ENCODE peak calls at places on chromosomes 7 and 10, in six cellular contexts. B is PC-3, E is GM23338, C is neuronal stem cell, G is neural progenitor cell, A is HCT116. P is an unnamed sample.

GRCh38 chr7:8389898-8390642 is 43.3 kb upstream of the NXPH1 start:
- DNase-seq in C (peak; percentile 31), E (peak; percentile 93), B (no peak), G (peak; percentile 88), A (peak; percentile 53), P (peak; percentile 10)

GRCh38 chr10:33314788-33315561 is 19.5 kb downstream of the NRP1 start:
- DNase-seq in E (no peak), C (no peak), G (no peak), A (no peak), B (peak; percentile 92), P (no peak)

GRCh38 chr10:44289125-44289524 is 95.8 kb downstream of the CXCL12 start:
- DNase-seq in A (no peak), C (no peak), B (no peak), E (no peak), G (no peak), P (no peak)

GRCh38 chr10:80444646-80445319 is 9.3 kb upstream of the TSPAN14 start:
- DNase-seq in E (peak; percentile 77), G (peak; percentile 75), A (no peak), B (no peak), C (peak; percentile 70), P (peak; percentile 80)

GRCh38 chr10:86693721-86694369 is 25.5 kb downstream of the LDB3 start:
- DNase-seq in B (peak; percentile 35), E (peak; percentile 87), G (peak; percentile 72), A (no peak), C (no peak), P (peak; percentile 81)

GRCh38 chr10:112295853-112296830 is 12.9 kb downstream of the TECTB start:
- DNase-seq in B (no peak), C (no peak), E (no peak), A (no peak), G (no peak), P (peak; percentile 71)

GRCh38 chr7:158957507-158957900 is 101.1 kb downstream of the DYNC2I1 start:
- DNase-seq in G (no peak), A (no peak), E (no peak), C (no peak), B (peak; percentile 6), P (no peak)

GRCh38 chr10:86377797-86378146 is 11.2 kb upstream of the GRID1 start:
- DNase-seq in E (peak; percentile 33), A (no peak), C (no peak), G (no peak), B (no peak), P (no peak)

GRCh38 chr10:20971901-20972300 is 74.8 kb upstream of the NEBL start:
- DNase-seq in G (no peak), A (no peak), B (no peak), E (no peak), C (no peak), P (no peak)

GRCh38 chr10:23217471-23217870 is 25.4 kb downstream of the PTF1A start:
- DNase-seq in G (no peak), B (no peak), C (no peak), A (no peak), E (no peak), P (no peak)

GRCh38 chr7:7185382-7185989 is 3.1 kb downstream of the C1GALT1 start:
- DNase-seq in A (no peak), B (no peak), G (no peak), C (no peak), E (no peak), P (no peak)

GRCh38 chr7:139423091-139423490 is 60.4 kb downstream of the KLRG2 start:
- DNase-seq in B (no peak), C (no peak), G (no peak), A (no peak), E (no peak), P (no peak)

GRCh38 chr10:117175901-117176534 is 21.3 kb upstream of the KCNK18 start:
- DNase-seq in A (peak; percentile 75), G (peak; percentile 81), B (peak; percentile 76), C (peak; percentile 75), E (peak; percentile 88), P (peak; percentile 85)

GRCh38 chr10:96306516-96306915 is 2.3 kb downstream of the DNTT start:
- DNase-seq in E (no peak), A (no peak), B (no peak), C (no peak), G (no peak), P (no peak)

GRCh38 chr7:36923831-36924555 is 199.7 kb upstream of the AOAH start:
- DNase-seq in E (no peak), B (no peak), C (no peak), A (no peak), G (no peak), P (no peak)

DNA sequence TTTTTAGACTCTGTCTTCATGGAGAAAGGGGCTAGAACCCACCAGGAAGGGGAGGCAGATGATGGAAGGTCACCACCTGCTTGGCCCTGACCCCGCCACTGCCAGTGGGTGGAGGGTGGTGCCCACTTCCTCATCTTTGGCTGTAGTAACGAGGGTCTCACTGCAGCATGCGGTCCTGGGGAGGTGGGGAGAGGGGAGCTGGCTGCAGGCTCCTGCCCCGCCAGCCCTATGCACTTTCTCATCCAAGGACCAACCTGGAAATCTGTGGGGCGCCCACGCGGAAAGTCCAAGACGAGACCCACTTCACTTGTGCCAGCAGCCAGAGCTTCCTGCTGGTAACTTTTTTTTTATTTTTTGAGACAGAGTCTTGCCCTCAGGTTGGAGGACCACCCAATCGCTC is 101.0 kb downstream of the CUX1 start:
- DNase-seq in E (no peak), G (no peak), C (no peak), B (no peak), A (no peak), P (no peak)
- H3K27ac ChIP-seq in E (no peak overlapping the region), G (no peak overlapping the region), C (no peak overlapping the region), B (no peak overlapping the region), A (no peak overlapping the region), P (no peak overlapping the region)

DNA sequence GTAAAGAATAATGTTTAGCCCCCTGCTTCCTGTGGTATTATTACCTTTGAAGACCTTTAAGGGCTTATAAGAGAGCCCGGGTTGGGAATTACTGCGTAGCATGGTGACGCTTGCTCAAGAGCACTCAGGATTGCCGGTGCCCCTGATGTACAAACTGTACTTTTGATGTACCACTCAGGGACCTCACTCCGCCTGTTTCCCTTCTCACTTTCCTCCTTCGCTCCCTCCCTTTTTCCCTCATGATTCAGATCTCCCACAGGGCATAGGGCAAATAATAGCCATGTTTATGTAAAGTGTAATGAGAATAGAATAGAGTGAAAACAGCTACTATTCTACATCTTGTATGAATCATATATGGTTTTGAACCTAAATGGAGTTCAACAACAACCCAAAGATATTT is 77.8 kb upstream of the PDCD4 start:
- DNase-seq in E (no peak), B (no peak), G (no peak), A (no peak), C (no peak), P (no peak)
- H2AFZ ChIP-seq in E (peak overlapping the region; percentile 72), B (no peak overlapping the region), G (no peak overlapping the region), A (no peak overlapping the region), C (no peak overlapping the region), P (no peak overlapping the region)

GRCh38 chr7:4670791-4671190 is 11.3 kb upstream of the FOXK1 start:
- DNase-seq in E (no peak), G (no peak), B (no peak), C (no peak), A (no peak), P (no peak)

GRCh38 chr7:4665661-4666060 is 16.4 kb upstream of the FOXK1 start:
- DNase-seq in E (no peak), G (no peak), B (peak; percentile 28), A (no peak), C (no peak), P (peak; percentile 88)

GRCh38 chr7:4663239-4663638 is 18.9 kb upstream of the FOXK1 start:
- DNase-seq in G (no peak), E (no peak), C (no peak), A (no peak), B (no peak), P (no peak)

GRCh38 chr7:4668510-4668847 is 13.6 kb upstream of the FOXK1 start:
- DNase-seq in G (no peak), E (no peak), A (no peak), B (no peak), C (no peak), P (no peak)

GRCh38 chr7:4667776-4668509 is 14.2 kb upstream of the FOXK1 start:
- DNase-seq in A (no peak), G (no peak), E (peak; percentile 3), C (no peak), B (no peak), P (peak; percentile 53)
- H3K27ac ChIP-seq in A (no peak overlapping the region), G (no peak overlapping the region), E (no peak overlapping the region), C (no peak overlapping the region), B (no peak overlapping the region), P (peak overlapping the region; percentile 32)

DNA sequence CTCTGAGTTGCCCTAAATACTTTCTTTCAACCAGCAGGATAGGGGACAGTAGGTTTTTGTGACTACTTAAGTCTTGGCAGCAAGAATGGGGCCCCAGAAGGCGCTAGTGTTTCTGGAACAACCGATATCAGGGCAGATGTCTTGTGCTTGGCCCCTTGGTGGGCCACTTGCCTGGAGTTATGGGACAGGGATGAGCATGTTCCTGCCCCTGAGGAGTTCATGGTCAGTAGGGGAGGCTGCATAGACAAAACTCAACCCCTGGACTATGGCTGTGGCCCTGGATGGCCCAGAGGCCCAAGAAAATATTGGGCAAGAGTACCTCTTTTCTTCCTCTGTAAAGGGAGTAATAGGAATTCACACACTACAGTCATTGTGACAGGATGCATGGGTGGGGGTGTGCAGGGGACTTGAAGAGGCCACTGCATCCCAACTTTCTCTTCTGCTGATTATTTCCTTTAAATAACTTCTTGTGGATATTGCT is 57.7 kb upstream of the IGFBP3 start:
- DNase-seq in B (no peak), G (no peak), C (no peak), A (no peak), E (no peak), P (peak; percentile 60)
- H2AFZ ChIP-seq in B (peak overlapping the region; percentile 28), G (no peak overlapping the region), C (peak overlapping the region; percentile 70), A (no peak overlapping the region), E (peak overlapping the region; percentile 9), P (peak overlapping the region; percentile 0)

GRCh38 chr7:137069249-137069963 is 201.0 kb downstream of the CHRM2 start:
- DNase-seq in B (no peak), A (no peak), C (no peak), G (peak; percentile 14), E (no peak), P (no peak)
- H3K27ac ChIP-seq in B (no peak overlapping the region), A (no peak overlapping the region), C (no peak overlapping the region), G (no peak overlapping the region), E (no peak overlapping the region), P (no peak overlapping the region)

GRCh38 chr10:76106611-76107010 is 675.2 kb downstream of the LRMDA start:
- DNase-seq in A (no peak), C (no peak), E (no peak), G (no peak), B (no peak), P (no peak)
- H2AFZ ChIP-seq in A (no peak overlapping the region), C (peak overlapping the region; percentile 41), E (peak overlapping the region; percentile 28), G (peak overlapping the region; percentile 81), B (no peak overlapping the region), P (no peak overlapping the region)

GRCh38 chr10:104267721-104268690 is 978 bp upstream of the GSTO2 start:
- DNase-seq in C (no peak), E (no peak), B (no peak), A (no peak), G (no peak), P (no peak)
- H3K27ac ChIP-seq in C (no peak overlapping the region), E (peak overlapping the region; percentile 87), B (peak overlapping the region; percentile 51), A (peak overlapping the region; percentile 50), G (no peak overlapping the region), P (peak overlapping the region; percentile 7)

P was measured in GM23248.